ENCODE peak calls at places on chromosomes 7 and 10, in ten cellular contexts. V, J, M, I, C, F, R, K, Y and T are unnamed samples.

GRCh38 chr10:102299873-102300272 is 54.5 kb downstream of the GBF1 start:
- DNase-seq in C (no peak), M (peak; percentile 65), V (no peak), I (no peak), K (no peak), J (no peak), F (peak; percentile 91), R (no peak), Y (no peak), T (peak; percentile 22)

GRCh38 chr10:107548301-107548700 is 383.8 kb upstream of the SORCS1 start:
- DNase-seq in M (no peak), I (no peak), V (no peak), J (no peak), Y (no peak), R (no peak), F (peak; percentile 69), K (no peak), C (no peak), T (no peak)

GRCh38 chr7:114133717-114134116 is 214.9 kb upstream of the PPP1R3A start:
- DNase-seq in R (no peak), F (no peak), V (no peak), I (no peak), K (no peak), Y (no peak), M (no peak), J (no peak), C (no peak), T (no peak)

GRCh38 chr7:90761584-90761983 is 165.5 kb downstream of the CDK14 start:
- DNase-seq in R (no peak), V (no peak), J (no peak), I (no peak), Y (no peak), M (peak; percentile 60), K (no peak), F (peak; percentile 62), C (no peak), T (peak; percentile 51)

GRCh38 chr7:41900532-41900931 is 197.6 kb upstream of the INHBA start:
- DNase-seq in C (no peak), J (no peak), I (no peak), M (no peak), F (no peak), K (no peak), V (no peak), R (no peak), Y (no peak), T (no peak)

GRCh38 chr7:112723416-112723815 is 66.8 kb downstream of the TMEM168 start:
- DNase-seq in R (no peak), Y (no peak), I (peak; percentile 4), M (peak; percentile 13), V (no peak), J (no peak), F (peak; percentile 44), K (no peak), C (no peak), T (peak; percentile 32)

GRCh38 chr10:9010093-9010492 is 955.6 kb downstream of the GATA3 start:
- DNase-seq in C (no peak), K (peak; percentile 43), F (no peak), R (peak; percentile 23), I (no peak), J (no peak), Y (no peak), V (peak; percentile 1), M (no peak), T (no peak)

GRCh38 chr10:58066126-58066525 is 201.6 kb downstream of the IPMK start:
- DNase-seq in I (no peak), J (no peak), V (no peak), M (no peak), F (no peak), K (no peak), C (no peak), R (no peak), Y (no peak), T (no peak)

GRCh38 chr7:92404170-92404614 is 43.1 kb upstream of the GATAD1 start:
- DNase-seq in M (no peak), F (no peak), K (peak; percentile 40), J (no peak), V (no peak), I (no peak), R (no peak), Y (no peak), C (no peak), T (no peak)

GRCh38 chr7:6650521-6651011 is 13.4 kb downstream of the ZNF316 start:
- DNase-seq in J (no peak), C (peak; percentile 36), K (no peak), M (no peak), F (no peak), V (no peak), R (no peak), I (no peak), Y (no peak), T (no peak)

GRCh38 chr7:100682228-100682741 is 8.7 kb downstream of the GNB2 start:
- DNase-seq in K (no peak), M (no peak), V (no peak), C (peak; percentile 49), R (no peak), F (peak; percentile 40), Y (no peak), J (no peak), I (no peak), T (no peak)

GRCh38 chr7:226281-226882 is 34.0 kb downstream of the FAM20C start:
- DNase-seq in J (no peak), I (no peak), F (peak; percentile 53), C (no peak), V (no peak), R (no peak), M (peak; percentile 44), K (no peak), Y (no peak), T (no peak)

GRCh38 chr7:70571403-70571911 is 560.5 kb upstream of the GALNT17 start:
- DNase-seq in K (no peak), J (no peak), F (peak; percentile 17), Y (no peak), M (peak; percentile 58), I (no peak), V (no peak), C (no peak), R (no peak), T (peak; percentile 23)

GRCh38 chr7:105982388-105982787 is 19.3 kb downstream of the CDHR3 start:
- DNase-seq in K (no peak), F (no peak), V (no peak), I (no peak), Y (no peak), C (no peak), J (no peak), R (no peak), M (no peak), T (no peak)

GRCh38 chr7:135380351-135380750 is 129.6 kb downstream of the CNOT4 start:
- DNase-seq in I (no peak), J (no peak), V (no peak), F (no peak), R (no peak), Y (no peak), K (no peak), M (no peak), C (no peak), T (no peak)

GRCh38 chr10:71219918-71220688 is 7.7 kb downstream of the UNC5B start:
- DNase-seq in J (no peak), Y (no peak), C (no peak), V (no peak), I (no peak), F (no peak), R (no peak), K (no peak), M (no peak), T (no peak)

GRCh38 chr7:142482899-142483658 is 225.2 kb upstream of the PRSS58 start:
- DNase-seq in F (peak; percentile 50), R (peak; percentile 50), Y (peak; percentile 46), I (peak; percentile 26), J (peak; percentile 25), C (peak; percentile 55), M (peak; percentile 51), V (peak; percentile 38), K (peak; percentile 49), T (peak; percentile 80)

GRCh38 chr7:767580-767940 is 40.5 kb upstream of the PRKAR1B start:
- DNase-seq in Y (no peak), F (no peak), I (no peak), R (no peak), J (no peak), M (peak; percentile 17), V (no peak), C (peak; percentile 94), K (peak; percentile 18), T (no peak)

GRCh38 chr10:125002423-125003145 is 60.7 kb downstream of the ZRANB1 start:
- DNase-seq in V (no peak), I (no peak), Y (peak; percentile 4), C (peak; percentile 27), K (no peak), F (no peak), R (no peak), J (no peak), M (no peak), T (no peak)

GRCh38 chr10:43307306-43307705 is 40.4 kb upstream of the RASGEF1A start:
- DNase-seq in R (no peak), K (no peak), Y (no peak), J (no peak), I (no peak), M (no peak), V (no peak), C (no peak), F (no peak), T (no peak)

GRCh38 chr10:52004342-52004949 is 305.1 kb upstream of the CSTF2T start:
- DNase-seq in K (no peak), C (peak; percentile 60), Y (no peak), V (no peak), R (no peak), M (peak; percentile 53), J (peak; percentile 16), I (peak; percentile 33), F (peak; percentile 37), T (peak; percentile 84)

GRCh38 chr10:132489704-132490534 is 47.7 kb upstream of the INPP5A start:
- DNase-seq in Y (no peak), J (no peak), V (no peak), M (no peak), R (no peak), F (no peak), C (no peak), I (no peak), K (no peak), T (no peak)

GRCh38 chr10:74063256-74063655 is 65.3 kb downstream of the VCL start:
- DNase-seq in C (no peak), I (no peak), K (no peak), Y (no peak), V (no peak), F (peak; percentile 48), M (peak; percentile 66), R (no peak), J (no peak), T (no peak)